ENCODE peak calls at places on chromosomes 13 and 19, in five cellular contexts. Y is iris pigment epithelial cell; Z is NAMALWA; V is stimulated activated CD8-positive, alpha-beta memory T cell treated with anti-CD3 and anti-CD28 coated beads, Interleukin-2, amount 100 ng/mL, for 1 hour; C is erythroblast. S is an unnamed sample.

GRCh38 chr19:10111405-10111811 is at the start of gene P2RY11:
- DNase-seq in Y (no peak), Z (peak; percentile 42), V (no peak), C (no peak), S (peak; percentile 64)

GRCh38 chr19:2286402-2287140 is 4.6 kb upstream of the PEAK3 start:
- DNase-seq in Y (no peak), Z (no peak), V (no peak), C (no peak), S (no peak)

GRCh38 chr13:110915874-110916670 is 1.2 kb upstream of the ANKRD10 start:
- DNase-seq in Y (peak; percentile 86), Z (peak; percentile 53), V (no peak), C (peak; percentile 45), S (no peak)

GRCh38 chr13:73368608-73369007 is 309.8 kb downstream of the KLF5 start:
- DNase-seq in Y (no peak), Z (no peak), V (no peak), C (no peak), S (no peak)

GRCh38 chr19:35135389-35135909 is 590 bp upstream of the LGI4 start:
- DNase-seq in Y (peak; percentile 54), Z (peak; percentile 82), V (peak; percentile 27), C (peak; percentile 79), S (peak; percentile 77)

GRCh38 chr13:19587635-19588300 is 26.4 kb upstream of the TPTE2 start:
- DNase-seq in Y (peak; percentile 72), Z (peak; percentile 80), V (no peak), C (peak; percentile 59), S (no peak)

GRCh38 chr13:45219938-45220375 is 19.1 kb upstream of the KCTD4 start:
- DNase-seq in Y (peak; percentile 77), Z (no peak), V (no peak), C (no peak), S (no peak)

GRCh38 chr13:109330941-109331340 is 455.4 kb downstream of the IRS2 start:
- DNase-seq in Y (peak; percentile 90), Z (no peak), V (no peak), C (no peak), S (no peak)

GRCh38 chr19:19866599-19867248 is 1.0 kb downstream of the ZNF253 start:
- DNase-seq in Y (peak; percentile 18), Z (peak; percentile 86), V (no peak), C (peak; percentile 22), S (peak; percentile 63)

GRCh38 chr19:3895788-3896187 is 15.3 kb downstream of the ATCAY start:
- DNase-seq in Y (no peak), Z (no peak), V (no peak), C (no peak), S (no peak)

GRCh38 chr13:71879129-71879535 is 12.1 kb upstream of the DACH1 start:
- DNase-seq in Y (peak; percentile 52), Z (peak; percentile 80), V (no peak), C (peak; percentile 50), S (no peak)

GRCh38 chr13:73190477-73190876 is 131.7 kb downstream of the KLF5 start:
- DNase-seq in Y (no peak), Z (no peak), V (no peak), C (no peak), S (no peak)

GRCh38 chr19:18110833-18111232 is 13.3 kb downstream of the MAST3 start:
- DNase-seq in Y (no peak), Z (no peak), V (no peak), C (no peak), S (no peak)

GRCh38 chr13:30968734-30969335 is 36.4 kb downstream of the TEX26 start:
- DNase-seq in Y (peak; percentile 71), Z (no peak), V (no peak), C (no peak), S (no peak)

GRCh38 chr13:113881614-113882265 is 17.9 kb upstream of the GAS6 start:
- DNase-seq in Y (no peak), Z (no peak), V (no peak), C (no peak), S (no peak)